ENCODE peak calls at places on chromosomes 7 and 10, in four cellular contexts. One of them, this sample, is unnamed.

GRCh38 chr7:55366461-55367138 is 1.5 kb downstream of the LANCL2 start:
- DNase-seq in HepG2: peak
- DNase-seq in HCT116: no peak
- DNase-seq in K562: peak
- DNase-seq in this sample: no peak

GRCh38 chr10:73576178-73576889 is 14.8 kb downstream of the USP54 start:
- DNase-seq in HepG2: peak
- DNase-seq in K562: no peak
- DNase-seq in HCT116: no peak
- DNase-seq in this sample: no peak

GRCh38 chr10:114283091-114283490 is 44.0 kb downstream of the VWA2 start:
- DNase-seq in K562: no peak
- DNase-seq in HCT116: no peak
- DNase-seq in HepG2: no peak
- DNase-seq in this sample: no peak

GRCh38 chr7:130273081-130273699 is 6.5 kb downstream of the CPA2 start:
- DNase-seq in HCT116: no peak
- DNase-seq in HepG2: no peak
- DNase-seq in K562: peak
- DNase-seq in this sample: no peak

GRCh38 chr10:101843032-101843991 is at the start of gene KCNIP2:
- DNase-seq in HepG2: no peak
- DNase-seq in HCT116: no peak
- DNase-seq in K562: peak
- DNase-seq in this sample: no peak

GRCh38 chr7:130593033-130593432 is 75.5 kb downstream of the COPG2 start:
- DNase-seq in K562: no peak
- DNase-seq in HCT116: no peak
- DNase-seq in HepG2: no peak
- DNase-seq in this sample: no peak

GRCh38 chr7:64959072-64959747 is 31.6 kb downstream of the ZNF117 start:
- DNase-seq in HCT116: no peak
- DNase-seq in K562: no peak
- DNase-seq in HepG2: peak
- DNase-seq in this sample: no peak

GRCh38 chr7:149422914-149423285 is 38.0 kb downstream of the ZNF777 start:
- DNase-seq in HCT116: no peak
- DNase-seq in HepG2: no peak
- DNase-seq in K562: no peak
- DNase-seq in this sample: no peak

GRCh38 chr7:102412548-102412947 is 16.4 kb downstream of the PRKRIP1 start:
- DNase-seq in HCT116: no peak
- DNase-seq in HepG2: no peak
- DNase-seq in K562: peak
- DNase-seq in this sample: no peak

GRCh38 chr7:123494193-123494796 is 40.1 kb downstream of the IQUB start:
- DNase-seq in HCT116: peak
- DNase-seq in HepG2: peak
- DNase-seq in K562: peak
- DNase-seq in this sample: peak

GRCh38 chr10:18650618-18651017 is 769 bp downstream of the NSUN6 start:
- DNase-seq in HCT116: no peak
- DNase-seq in HepG2: no peak
- DNase-seq in K562: no peak
- DNase-seq in this sample: no peak

GRCh38 chr7:100887186-100887954 is 2.1 kb downstream of the UFSP1 start:
- DNase-seq in HepG2: no peak
- DNase-seq in HCT116: no peak
- DNase-seq in K562: peak
- DNase-seq in this sample: no peak

GRCh38 chr7:23938937-23939552 is 229.0 kb downstream of the STK31 start:
- DNase-seq in K562: peak
- DNase-seq in HCT116: peak
- DNase-seq in HepG2: peak
- DNase-seq in this sample: peak

GRCh38 chr10:61764486-61764885 is 101.8 kb downstream of the CABCOCO1 start:
- DNase-seq in K562: peak
- DNase-seq in HCT116: no peak
- DNase-seq in HepG2: no peak
- DNase-seq in this sample: no peak

GRCh38 chr7:48188776-48189520 is 17.7 kb downstream of the ABCA13 start:
- DNase-seq in HepG2: no peak
- DNase-seq in HCT116: no peak
- DNase-seq in K562: no peak
- DNase-seq in this sample: no peak

GRCh38 chr7:108178393-108178792 is 48.2 kb upstream of the LAMB4 start:
- DNase-seq in HepG2: no peak
- DNase-seq in K562: no peak
- DNase-seq in HCT116: no peak
- DNase-seq in this sample: no peak

GRCh38 chr7:10789170-10789569 is 184.5 kb upstream of the PHF14 start:
- DNase-seq in HepG2: no peak
- DNase-seq in K562: peak
- DNase-seq in HCT116: no peak
- DNase-seq in this sample: no peak

GRCh38 chr7:133984023-133984422 is 143.1 kb upstream of the LRGUK start:
- DNase-seq in K562: no peak
- DNase-seq in HCT116: no peak
- DNase-seq in HepG2: no peak
- DNase-seq in this sample: no peak

GRCh38 chr10:60661627-60662026 is 116.7 kb upstream of the CDK1 start:
- DNase-seq in HepG2: no peak
- DNase-seq in K562: no peak
- DNase-seq in HCT116: peak
- DNase-seq in this sample: no peak

GRCh38 chr7:118183254-118183585 is 744 bp upstream of the LSM8 start:
- DNase-seq in HCT116: no peak
- DNase-seq in HepG2: no peak
- DNase-seq in K562: peak
- DNase-seq in this sample: no peak

GRCh38 chr10:47238331-47239095 is 61.5 kb upstream of the GDF10 start:
- DNase-seq in HCT116: no peak
- DNase-seq in K562: no peak
- DNase-seq in HepG2: no peak
- DNase-seq in this sample: no peak

GRCh38 chr10:71927669-71928592 is 36.3 kb upstream of the CHST3 start:
- DNase-seq in K562: no peak
- DNase-seq in HepG2: peak
- DNase-seq in HCT116: no peak
- DNase-seq in this sample: no peak
- TF ChIP-seq TCF7L2 in K562: no peak
- TF ChIP-seq TCF7L2 in HepG2: no peak
- TF ChIP-seq TCF7L2 in HCT116: no peak
- TF ChIP-seq TCF7L2 in this sample: no peak

DNA sequence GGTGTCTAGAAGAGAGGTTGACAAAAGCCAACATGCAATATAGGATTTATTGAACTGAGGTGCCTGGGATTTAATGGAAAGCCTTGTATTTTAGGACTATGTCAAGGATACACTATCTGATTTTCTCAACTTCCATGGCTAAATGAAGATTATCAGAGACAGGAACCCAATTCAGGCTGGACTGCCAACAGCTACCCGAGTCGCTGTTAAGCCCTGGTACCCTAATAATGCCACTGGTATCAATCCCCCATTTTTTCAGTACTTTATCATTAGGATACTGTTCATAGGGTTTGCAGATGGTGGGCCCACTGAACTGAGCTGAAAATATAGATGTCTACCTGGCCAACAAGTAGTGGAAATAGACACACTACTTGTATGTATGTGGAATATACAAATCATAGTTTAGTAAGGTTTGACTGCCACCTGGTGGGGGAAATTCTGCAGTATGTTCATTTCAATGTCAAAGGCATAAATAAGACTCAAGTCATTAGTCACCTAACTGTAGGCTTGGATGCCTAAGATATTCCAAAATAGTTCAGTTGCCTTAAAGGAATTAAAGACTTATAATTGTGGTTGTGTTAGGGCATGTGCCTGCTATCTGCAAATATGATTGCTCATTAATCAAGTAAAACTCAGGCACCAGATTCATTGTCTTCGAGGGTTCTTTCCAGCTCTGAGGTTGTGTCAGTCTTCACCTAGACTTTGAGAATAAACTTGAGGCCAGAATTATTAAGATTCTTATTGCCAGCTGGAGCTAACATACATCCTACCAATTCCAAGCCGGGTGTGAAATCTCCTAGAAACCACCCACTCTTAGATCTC is 34.1 kb upstream of the NOBOX start:
- DNase-seq in HCT116: peak
- DNase-seq in K562: peak
- DNase-seq in HepG2: peak
- DNase-seq in this sample: peak
- TF ChIP-seq CTCF in HCT116: peak
- TF ChIP-seq CTCF in K562: peak
- TF ChIP-seq CTCF in HepG2: peak
- TF ChIP-seq CTCF in this sample: peak

GRCh38 chr7:73865738-73866445 is 4.9 kb downstream of the TMEM270 start:
- DNase-seq in HCT116: no peak
- DNase-seq in K562: peak
- DNase-seq in HepG2: peak
- DNase-seq in this sample: no peak
- TF ChIP-seq TCF7L2 in HCT116: no peak
- TF ChIP-seq TCF7L2 in K562: no peak
- TF ChIP-seq TCF7L2 in HepG2: no peak
- TF ChIP-seq TCF7L2 in this sample: no peak

DNA sequence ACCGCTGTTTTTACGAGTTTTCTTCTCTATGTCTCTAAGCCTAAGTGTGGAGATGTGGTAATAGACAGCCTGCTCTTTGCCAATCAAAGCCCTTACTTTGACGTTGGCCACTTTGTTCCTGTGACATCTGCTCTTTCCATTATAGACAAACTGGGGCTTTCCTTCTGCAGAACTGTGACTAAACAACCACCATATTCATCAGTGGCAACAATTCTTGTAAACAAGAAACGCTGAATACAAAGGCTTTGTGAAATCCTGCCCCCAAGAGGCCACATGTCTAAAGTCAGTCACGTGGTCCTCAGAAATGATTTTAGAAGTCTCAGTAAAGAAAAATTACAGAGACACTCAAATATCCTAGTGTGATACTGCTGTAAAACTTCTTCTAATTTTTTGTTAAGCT is 59.6 kb upstream of the CAPZA2 start:
- DNase-seq in HCT116: peak
- DNase-seq in K562: peak
- DNase-seq in HepG2: peak
- DNase-seq in this sample: peak
- TF ChIP-seq CTCF in HCT116: peak
- TF ChIP-seq CTCF in K562: peak
- TF ChIP-seq CTCF in HepG2: peak
- TF ChIP-seq CTCF in this sample: peak

DNA sequence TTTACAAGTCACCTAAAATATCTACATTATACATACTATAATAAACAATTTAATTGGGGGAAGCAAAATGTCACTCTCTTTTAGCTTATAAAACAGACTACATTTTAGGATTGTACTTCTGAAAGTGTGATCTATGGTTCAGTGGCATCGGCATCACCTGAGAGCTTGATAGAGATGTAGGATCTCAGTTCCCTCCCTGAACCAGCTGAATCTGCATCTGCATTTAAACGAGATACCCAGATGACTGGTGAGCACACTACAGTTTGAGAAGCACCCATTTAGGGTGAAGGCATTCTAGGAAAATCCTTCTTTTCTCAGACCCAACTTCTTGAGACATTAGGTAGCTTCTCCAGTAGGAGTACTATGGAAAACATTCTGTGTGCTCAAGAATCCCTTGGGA is 21.5 kb upstream of the SDHAF3 start:
- DNase-seq in HepG2: no peak
- DNase-seq in HCT116: no peak
- DNase-seq in K562: no peak
- DNase-seq in this sample: no peak
- TF ChIP-seq TCF7L2 in HepG2: no peak
- TF ChIP-seq TCF7L2 in HCT116: no peak
- TF ChIP-seq TCF7L2 in K562: no peak
- TF ChIP-seq TCF7L2 in this sample: no peak

DNA sequence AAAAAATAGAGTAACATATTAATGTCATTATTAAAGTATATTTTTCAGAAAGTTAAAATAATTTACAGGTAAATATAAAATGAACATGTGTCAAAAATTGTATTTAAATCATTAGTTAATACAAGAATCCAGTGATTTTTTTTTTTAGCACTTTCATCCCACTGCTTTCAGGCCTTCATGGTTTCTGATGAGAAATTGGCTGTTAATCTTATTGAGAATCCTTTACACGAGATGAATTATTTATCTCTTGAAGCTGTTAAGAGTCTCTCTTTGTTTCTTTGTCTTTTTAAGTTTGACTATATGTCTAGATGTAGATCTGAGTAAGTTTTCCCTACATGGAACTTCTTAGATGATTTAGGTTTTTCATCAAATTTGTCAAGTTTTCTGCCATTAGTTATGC is 578.5 kb upstream of the KCND2 start:
- DNase-seq in HCT116: no peak
- DNase-seq in K562: no peak
- DNase-seq in HepG2: no peak
- DNase-seq in this sample: no peak
- TF ChIP-seq CTCF in HCT116: no peak
- TF ChIP-seq CTCF in K562: no peak
- TF ChIP-seq CTCF in HepG2: no peak
- TF ChIP-seq CTCF in this sample: no peak

GRCh38 chr7:25090374-25090773 is 34.7 kb downstream of the CYCS start:
- DNase-seq in K562: no peak
- DNase-seq in HCT116: no peak
- DNase-seq in HepG2: peak
- DNase-seq in this sample: no peak

GRCh38 chr7:25084826-25085225 is 40.2 kb downstream of the CYCS start:
- DNase-seq in HCT116: no peak
- DNase-seq in HepG2: no peak
- DNase-seq in K562: no peak
- DNase-seq in this sample: no peak

GRCh38 chr7:25091129-25091528 is 33.9 kb downstream of the CYCS start:
- DNase-seq in HepG2: no peak
- DNase-seq in K562: no peak
- DNase-seq in HCT116: no peak
- DNase-seq in this sample: no peak

GRCh38 chr7:25091757-25092156 is 33.3 kb downstream of the CYCS start:
- DNase-seq in HepG2: no peak
- DNase-seq in K562: no peak
- DNase-seq in HCT116: no peak
- DNase-seq in this sample: no peak

DNA sequence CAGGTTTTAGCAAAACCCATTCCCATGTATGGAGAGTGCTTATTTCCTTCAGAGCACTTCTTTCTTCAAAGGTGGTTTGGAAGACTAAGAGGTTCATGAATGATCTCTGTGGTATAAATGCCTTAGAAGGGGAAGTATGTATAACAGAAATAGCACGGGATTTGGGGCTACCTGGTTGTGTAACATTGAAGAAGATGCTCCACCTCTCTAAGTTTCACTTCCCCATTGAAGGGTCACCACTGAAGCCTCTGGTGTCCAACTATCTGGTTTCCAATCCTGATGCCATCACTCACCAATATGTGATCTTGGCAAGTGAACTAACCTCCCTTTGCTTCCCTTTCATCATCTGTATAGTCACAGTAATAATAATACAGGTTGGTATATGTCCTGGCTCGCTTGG is 37.2 kb downstream of the CYCS start:
- DNase-seq in HepG2: no peak
- DNase-seq in HCT116: no peak
- DNase-seq in K562: no peak
- DNase-seq in this sample: no peak
- TF ChIP-seq TCF7L2 in HepG2: no peak
- TF ChIP-seq TCF7L2 in HCT116: no peak
- TF ChIP-seq TCF7L2 in K562: no peak
- TF ChIP-seq TCF7L2 in this sample: no peak

This sample was measured in Panc1.